ENCODE peak calls at places on chromosomes 5 and 9, in seven cellular contexts. K is tibial nerve, L is nephron progenitor cell, S is cardiac fibroblast, O is cardiac muscle cell, J is keratinocyte, Q is IMR-90. R is an unnamed sample.

GRCh38 chr5:43121565-43122484 is 1.1 kb downstream of the ZNF131 start:
- DNase-seq in K (no peak), L (peak; percentile 11), S (peak; percentile 55), O (peak; percentile 45), J (no peak), Q (peak; percentile 80), R (peak; percentile 33)

GRCh38 chr9:134518004-134518606 is 123.5 kb upstream of the COL5A1 start:
- DNase-seq in K (no peak), L (no peak), S (no peak), O (no peak), J (no peak), Q (no peak), R (no peak)

GRCh38 chr5:68562308-68562707 is 346.8 kb downstream of the PIK3R1 start:
- DNase-seq in K (no peak), L (no peak), S (peak; percentile 98), O (peak; percentile 14), J (no peak), Q (peak; percentile 44), R (no peak)

GRCh38 chr5:96431376-96432244 is 1.4 kb downstream of the PCSK1 start:
- DNase-seq in K (no peak), L (peak; percentile 62), S (peak; percentile 30), O (no peak), J (no peak), Q (peak; percentile 35), R (no peak)

GRCh38 chr9:135797507-135798302 is 95.7 kb downstream of the KCNT1 start:
- DNase-seq in K (no peak), L (peak; percentile 73), S (peak; percentile 61), O (peak; percentile 58), J (no peak), Q (peak; percentile 31), R (peak; percentile 89)

GRCh38 chr5:79151933-79152671 is 40.5 kb downstream of the BHMT start:
- DNase-seq in K (no peak), L (no peak), S (no peak), O (no peak), J (no peak), Q (no peak), R (no peak)

GRCh38 chr5:176440932-176441706 is 7.1 kb upstream of the FAF2 start:
- DNase-seq in K (no peak), L (no peak), S (no peak), O (peak; percentile 22), J (no peak), Q (peak; percentile 26), R (no peak)

GRCh38 chr5:107558951-107559350 is 111.8 kb downstream of the EFNA5 start:
- DNase-seq in K (no peak), L (peak; percentile 32), S (no peak), O (no peak), J (no peak), Q (no peak), R (no peak)

GRCh38 chr9:16726023-16726422 is 144.4 kb downstream of the BNC2 start:
- DNase-seq in K (no peak), L (no peak), S (peak; percentile 68), O (no peak), J (no peak), Q (peak; percentile 70), R (no peak)

GRCh38 chr5:78610633-78611032 is 37.9 kb downstream of the LHFPL2 start:
- DNase-seq in K (no peak), L (no peak), S (no peak), O (no peak), J (no peak), Q (no peak), R (no peak)

GRCh38 chr9:119588874-119589560 is 219.8 kb upstream of the BRINP1 start:
- DNase-seq in K (no peak), L (no peak), S (no peak), O (no peak), J (no peak), Q (no peak), R (no peak)

GRCh38 chr9:107999890-108000289 is 510.3 kb upstream of the KLF4 start:
- DNase-seq in K (no peak), L (no peak), S (peak; percentile 6), O (no peak), J (no peak), Q (no peak), R (no peak)

GRCh38 chr9:123406691-123407536 is 50.9 kb downstream of the CRB2 start:
- DNase-seq in K (no peak), L (no peak), S (peak; percentile 22), O (no peak), J (no peak), Q (peak; percentile 33), R (no peak)

GRCh38 chr5:1312206-1312605 is 17.3 kb upstream of the TERT start:
- DNase-seq in K (no peak), L (peak; percentile 0), S (no peak), O (no peak), J (no peak), Q (no peak), R (no peak)

GRCh38 chr9:7640205-7640604 is 159.4 kb downstream of the DMAC1 start:
- DNase-seq in K (no peak), L (no peak), S (no peak), O (no peak), J (no peak), Q (no peak), R (no peak)

GRCh38 chr5:56072863-56073777 is 78.4 kb upstream of the IL6ST start:
- DNase-seq in K (no peak), L (no peak), S (peak; percentile 44), O (no peak), J (no peak), Q (peak; percentile 41), R (no peak)

GRCh38 chr5:76180817-76181805 is 97.9 kb downstream of the SV2C start:
- DNase-seq in K (no peak), L (no peak), S (no peak), O (no peak), J (no peak), Q (no peak), R (no peak)

GRCh38 chr5:112549605-112550161 is 130.6 kb upstream of the EPB41L4A start:
- DNase-seq in K (no peak), L (no peak), S (no peak), O (no peak), J (no peak), Q (no peak), R (no peak)

DNA sequence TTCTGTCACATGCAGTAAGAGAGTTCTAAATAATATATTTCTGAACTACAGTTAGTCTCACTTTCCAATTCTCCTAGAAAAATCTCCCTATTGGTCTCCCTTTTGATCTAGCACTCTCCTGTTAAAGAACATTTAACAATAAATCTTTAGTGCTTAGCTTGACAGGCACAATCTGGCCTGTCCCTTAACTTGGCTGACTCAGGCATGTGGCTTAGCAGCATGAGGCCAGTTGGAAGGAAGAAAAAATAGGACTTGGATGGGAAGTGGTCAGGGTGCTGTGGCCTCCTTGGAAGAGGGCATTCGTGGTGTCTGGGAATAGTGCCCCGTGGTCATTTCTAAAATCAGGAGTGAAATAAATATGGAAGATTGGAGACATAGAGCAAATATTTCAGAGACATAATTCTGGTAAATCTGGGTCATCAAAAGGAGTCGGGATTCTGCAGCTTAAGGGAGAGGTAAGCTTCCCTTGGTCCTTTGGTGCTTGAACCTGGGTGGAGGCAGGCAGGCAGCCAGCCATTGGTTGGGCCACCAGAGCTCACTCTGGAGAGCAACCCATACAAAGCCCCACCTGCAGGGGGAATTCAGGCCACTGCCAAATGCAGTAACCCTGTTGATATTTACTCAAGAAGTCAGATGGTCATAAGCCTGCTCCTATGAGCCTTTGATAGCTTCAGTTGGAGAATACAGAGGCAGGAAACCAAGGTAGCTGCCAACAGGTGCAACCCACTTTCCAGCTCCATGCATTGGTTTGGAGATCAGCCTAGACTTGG is 28.8 kb upstream of the TLE4 start:
- DNase-seq in K (no peak), L (no peak), S (no peak), O (no peak), J (no peak), Q (no peak), R (no peak)
- TF ChIP-seq CTCF in K (no peak), L (no peak), S (no peak), O (no peak), J (no peak), Q (no peak), R (no peak)

GRCh38 chr9:131697908-131698714 is 41.8 kb downstream of the RAPGEF1 start:
- DNase-seq in K (no peak), L (no peak), S (no peak), O (no peak), J (no peak), Q (no peak), R (no peak)

GRCh38 chr9:131698715-131699053 is 41.2 kb downstream of the RAPGEF1 start:
- DNase-seq in K (no peak), L (no peak), S (no peak), O (no peak), J (no peak), Q (no peak), R (no peak)

GRCh38 chr9:131695366-131696162 is 44.3 kb downstream of the RAPGEF1 start:
- DNase-seq in K (no peak), L (no peak), S (no peak), O (no peak), J (no peak), Q (no peak), R (no peak)

GRCh38 chr9:131696163-131696439 is 43.8 kb downstream of the RAPGEF1 start:
- DNase-seq in K (no peak), L (no peak), S (no peak), O (no peak), J (no peak), Q (no peak), R (no peak)

GRCh38 chr9:131697097-131697496 is 42.8 kb downstream of the RAPGEF1 start:
- DNase-seq in K (no peak), L (peak; percentile 23), S (peak; percentile 55), O (peak; percentile 13), J (no peak), Q (peak; percentile 61), R (no peak)
- TF ChIP-seq CTCF in K (no peak), L (no peak), S (peak; percentile 15), O (peak; percentile 19), J (no peak), Q (peak; percentile 29), R (no peak)

GRCh38 chr9:130182090-130182909 is 10.1 kb downstream of the NCS1 start:
- DNase-seq in K (no peak), L (no peak), S (no peak), O (no peak), J (no peak), Q (no peak), R (no peak)
- TF ChIP-seq CTCF in K (no peak), L (no peak), S (no peak), O (no peak), J (no peak), Q (no peak), R (no peak)

DNA sequence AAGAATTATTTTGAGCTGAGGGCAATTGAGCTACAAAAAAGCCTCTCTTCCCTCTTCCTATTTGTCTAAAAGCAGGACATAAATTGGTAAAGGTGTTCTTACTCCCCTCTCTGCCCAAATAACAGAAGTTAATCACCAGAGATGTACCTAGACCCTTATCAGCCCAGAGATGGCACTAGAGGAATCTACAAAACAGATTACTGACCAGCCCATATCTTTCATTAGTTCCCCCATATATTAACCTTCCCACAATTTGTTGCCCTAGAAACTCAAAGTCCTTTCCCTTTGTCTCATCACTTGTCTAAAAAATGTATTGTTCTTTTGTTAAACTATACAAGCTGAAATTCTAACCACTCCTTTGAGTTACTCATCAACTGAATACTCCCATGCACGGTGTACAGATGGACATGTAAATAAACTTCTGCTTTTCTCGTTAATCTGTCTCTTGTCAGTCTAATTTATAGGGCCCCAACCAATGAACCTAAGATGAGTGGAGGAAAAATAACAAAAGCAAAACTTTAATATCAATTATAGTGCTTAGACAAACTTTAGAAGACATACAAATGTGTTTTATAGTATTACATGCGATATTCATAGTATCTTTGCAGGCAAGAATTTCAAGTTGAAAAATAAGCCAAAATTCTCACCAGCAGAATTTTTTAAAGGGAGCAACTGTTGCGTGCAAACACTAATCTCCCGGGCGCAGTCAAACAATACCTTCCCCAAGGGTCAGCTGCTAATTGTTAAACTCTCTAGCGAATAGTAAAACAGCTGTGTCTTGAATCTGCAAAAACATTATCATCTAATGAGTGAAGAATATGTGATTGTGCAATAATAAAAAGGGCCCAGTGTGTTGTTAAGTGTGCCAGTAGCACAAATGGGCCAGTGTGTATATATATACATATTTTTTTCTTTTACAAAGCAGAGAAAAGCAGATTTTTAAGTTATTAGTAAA is 131.1 kb downstream of the CCDC192 start:
- DNase-seq in K (no peak), L (no peak), S (peak; percentile 70), O (no peak), J (no peak), Q (no peak), R (no peak)
- TF ChIP-seq CTCF in K (no peak), L (no peak), S (no peak), O (no peak), J (peak; percentile 3), Q (no peak), R (peak; percentile 16)

R was measured in D721Med.